ENCODE peak calls at places on chromosomes 3 and 15, in nine cellular contexts. One of them, this sample, is unnamed.

GRCh38 chr3:43879166-43879565 is 188.4 kb downstream of the ABHD5 start:
- DNase-seq in stimulated activated CD4-positive, alpha-beta T cell treated with anti-CD3 and anti-CD28 coated beads, Interleukin-4, amount 100 ng/mL, for 24 hours: no peak
- DNase-seq in NT2/D1: peak
- DNase-seq in stomach: peak
- DNase-seq in NCI-H524: peak
- DNase-seq in mesenchymal stem cell: no peak
- DNase-seq in AG08395: no peak
- DNase-seq in DMS153: peak
- DNase-seq in fibroblast of villous mesenchyme: no peak
- DNase-seq in this sample: no peak

GRCh38 chr3:127734754-127735473 is 62.2 kb downstream of the ABTB1 start:
- DNase-seq in stimulated activated CD4-positive, alpha-beta T cell treated with anti-CD3 and anti-CD28 coated beads, Interleukin-4, amount 100 ng/mL, for 24 hours: no peak
- DNase-seq in NT2/D1: peak
- DNase-seq in stomach: no peak
- DNase-seq in NCI-H524: no peak
- DNase-seq in mesenchymal stem cell: peak
- DNase-seq in AG08395: peak
- DNase-seq in DMS153: no peak
- DNase-seq in fibroblast of villous mesenchyme: peak
- DNase-seq in this sample: no peak

GRCh38 chr15:75195766-75196241 is 5.9 kb upstream of the C15orf39 start:
- DNase-seq in stimulated activated CD4-positive, alpha-beta T cell treated with anti-CD3 and anti-CD28 coated beads, Interleukin-4, amount 100 ng/mL, for 24 hours: no peak
- DNase-seq in NT2/D1: no peak
- DNase-seq in stomach: no peak
- DNase-seq in NCI-H524: peak
- DNase-seq in mesenchymal stem cell: no peak
- DNase-seq in AG08395: no peak
- DNase-seq in DMS153: no peak
- DNase-seq in fibroblast of villous mesenchyme: peak
- DNase-seq in this sample: no peak

GRCh38 chr3:29583861-29584260 is 303.0 kb downstream of the RBMS3 start:
- DNase-seq in stimulated activated CD4-positive, alpha-beta T cell treated with anti-CD3 and anti-CD28 coated beads, Interleukin-4, amount 100 ng/mL, for 24 hours: no peak
- DNase-seq in NT2/D1: no peak
- DNase-seq in stomach: no peak
- DNase-seq in NCI-H524: no peak
- DNase-seq in mesenchymal stem cell: peak
- DNase-seq in AG08395: no peak
- DNase-seq in DMS153: no peak
- DNase-seq in fibroblast of villous mesenchyme: peak
- DNase-seq in this sample: no peak

GRCh38 chr3:13197281-13197680 is 124.1 kb upstream of the IQSEC1 start:
- DNase-seq in stimulated activated CD4-positive, alpha-beta T cell treated with anti-CD3 and anti-CD28 coated beads, Interleukin-4, amount 100 ng/mL, for 24 hours: no peak
- DNase-seq in NT2/D1: no peak
- DNase-seq in stomach: no peak
- DNase-seq in NCI-H524: no peak
- DNase-seq in mesenchymal stem cell: no peak
- DNase-seq in AG08395: no peak
- DNase-seq in DMS153: no peak
- DNase-seq in fibroblast of villous mesenchyme: no peak
- DNase-seq in this sample: no peak

GRCh38 chr3:142962520-142963265 is 781 bp downstream of the PAQR9 start:
- DNase-seq in stimulated activated CD4-positive, alpha-beta T cell treated with anti-CD3 and anti-CD28 coated beads, Interleukin-4, amount 100 ng/mL, for 24 hours: no peak
- DNase-seq in NT2/D1: no peak
- DNase-seq in stomach: no peak
- DNase-seq in NCI-H524: peak
- DNase-seq in mesenchymal stem cell: no peak
- DNase-seq in AG08395: no peak
- DNase-seq in DMS153: no peak
- DNase-seq in fibroblast of villous mesenchyme: no peak
- DNase-seq in this sample: no peak

GRCh38 chr15:86115138-86115801 is 35.6 kb downstream of the AGBL1 start:
- DNase-seq in stimulated activated CD4-positive, alpha-beta T cell treated with anti-CD3 and anti-CD28 coated beads, Interleukin-4, amount 100 ng/mL, for 24 hours: no peak
- DNase-seq in NT2/D1: no peak
- DNase-seq in stomach: no peak
- DNase-seq in NCI-H524: no peak
- DNase-seq in mesenchymal stem cell: peak
- DNase-seq in AG08395: peak
- DNase-seq in DMS153: no peak
- DNase-seq in fibroblast of villous mesenchyme: no peak
- DNase-seq in this sample: no peak

GRCh38 chr3:156459434-156459833 is 95.5 kb downstream of the SSR3 start:
- DNase-seq in stimulated activated CD4-positive, alpha-beta T cell treated with anti-CD3 and anti-CD28 coated beads, Interleukin-4, amount 100 ng/mL, for 24 hours: no peak
- DNase-seq in NT2/D1: no peak
- DNase-seq in stomach: no peak
- DNase-seq in NCI-H524: no peak
- DNase-seq in mesenchymal stem cell: no peak
- DNase-seq in AG08395: no peak
- DNase-seq in DMS153: no peak
- DNase-seq in fibroblast of villous mesenchyme: no peak
- DNase-seq in this sample: no peak

GRCh38 chr3:160973067-160973466 is 132.1 kb downstream of the B3GALNT1 start:
- DNase-seq in stimulated activated CD4-positive, alpha-beta T cell treated with anti-CD3 and anti-CD28 coated beads, Interleukin-4, amount 100 ng/mL, for 24 hours: no peak
- DNase-seq in NT2/D1: no peak
- DNase-seq in stomach: no peak
- DNase-seq in NCI-H524: no peak
- DNase-seq in mesenchymal stem cell: no peak
- DNase-seq in AG08395: no peak
- DNase-seq in DMS153: peak
- DNase-seq in fibroblast of villous mesenchyme: no peak
- DNase-seq in this sample: no peak

GRCh38 chr3:13120246-13120927 is 47.2 kb upstream of the IQSEC1 start:
- DNase-seq in stimulated activated CD4-positive, alpha-beta T cell treated with anti-CD3 and anti-CD28 coated beads, Interleukin-4, amount 100 ng/mL, for 24 hours: no peak
- DNase-seq in NT2/D1: no peak
- DNase-seq in stomach: no peak
- DNase-seq in NCI-H524: no peak
- DNase-seq in mesenchymal stem cell: no peak
- DNase-seq in AG08395: no peak
- DNase-seq in DMS153: no peak
- DNase-seq in fibroblast of villous mesenchyme: no peak
- DNase-seq in this sample: no peak

GRCh38 chr3:129587061-129587460 is 19.4 kb downstream of the PLXND1 start:
- DNase-seq in stimulated activated CD4-positive, alpha-beta T cell treated with anti-CD3 and anti-CD28 coated beads, Interleukin-4, amount 100 ng/mL, for 24 hours: no peak
- DNase-seq in NT2/D1: no peak
- DNase-seq in stomach: no peak
- DNase-seq in NCI-H524: no peak
- DNase-seq in mesenchymal stem cell: no peak
- DNase-seq in AG08395: peak
- DNase-seq in DMS153: no peak
- DNase-seq in fibroblast of villous mesenchyme: peak
- DNase-seq in this sample: no peak

GRCh38 chr3:113769551-113769950 is 22.7 kb downstream of the ATP6V1A start:
- DNase-seq in stimulated activated CD4-positive, alpha-beta T cell treated with anti-CD3 and anti-CD28 coated beads, Interleukin-4, amount 100 ng/mL, for 24 hours: no peak
- DNase-seq in NT2/D1: no peak
- DNase-seq in stomach: no peak
- DNase-seq in NCI-H524: no peak
- DNase-seq in mesenchymal stem cell: peak
- DNase-seq in AG08395: peak
- DNase-seq in DMS153: no peak
- DNase-seq in fibroblast of villous mesenchyme: peak
- DNase-seq in this sample: no peak

GRCh38 chr3:37511357-37511970 is 337.1 kb upstream of the LRRFIP2 start:
- DNase-seq in stimulated activated CD4-positive, alpha-beta T cell treated with anti-CD3 and anti-CD28 coated beads, Interleukin-4, amount 100 ng/mL, for 24 hours: no peak
- DNase-seq in NT2/D1: no peak
- DNase-seq in stomach: peak
- DNase-seq in NCI-H524: no peak
- DNase-seq in mesenchymal stem cell: no peak
- DNase-seq in AG08395: no peak
- DNase-seq in DMS153: no peak
- DNase-seq in fibroblast of villous mesenchyme: no peak
- DNase-seq in this sample: no peak

GRCh38 chr3:161851941-161852566 is 355.4 kb downstream of the OTOL1 start:
- DNase-seq in stimulated activated CD4-positive, alpha-beta T cell treated with anti-CD3 and anti-CD28 coated beads, Interleukin-4, amount 100 ng/mL, for 24 hours: no peak
- DNase-seq in NT2/D1: peak
- DNase-seq in stomach: peak
- DNase-seq in NCI-H524: peak
- DNase-seq in mesenchymal stem cell: peak
- DNase-seq in AG08395: peak
- DNase-seq in DMS153: peak
- DNase-seq in fibroblast of villous mesenchyme: peak
- DNase-seq in this sample: no peak

GRCh38 chr15:39976291-39977274 is 42.7 kb downstream of the EIF2AK4 start:
- DNase-seq in stimulated activated CD4-positive, alpha-beta T cell treated with anti-CD3 and anti-CD28 coated beads, Interleukin-4, amount 100 ng/mL, for 24 hours: no peak
- DNase-seq in NT2/D1: peak
- DNase-seq in stomach: peak
- DNase-seq in NCI-H524: no peak
- DNase-seq in mesenchymal stem cell: no peak
- DNase-seq in AG08395: peak
- DNase-seq in DMS153: no peak
- DNase-seq in fibroblast of villous mesenchyme: peak
- DNase-seq in this sample: no peak

GRCh38 chr3:133505813-133506212 is 67.7 kb upstream of the CDV3 start:
- DNase-seq in stimulated activated CD4-positive, alpha-beta T cell treated with anti-CD3 and anti-CD28 coated beads, Interleukin-4, amount 100 ng/mL, for 24 hours: no peak
- DNase-seq in NT2/D1: no peak
- DNase-seq in stomach: no peak
- DNase-seq in NCI-H524: no peak
- DNase-seq in mesenchymal stem cell: no peak
- DNase-seq in AG08395: no peak
- DNase-seq in DMS153: no peak
- DNase-seq in fibroblast of villous mesenchyme: no peak
- DNase-seq in this sample: no peak

GRCh38 chr3:31755911-31756658 is 223.4 kb downstream of the STT3B start:
- DNase-seq in stimulated activated CD4-positive, alpha-beta T cell treated with anti-CD3 and anti-CD28 coated beads, Interleukin-4, amount 100 ng/mL, for 24 hours: peak
- DNase-seq in NT2/D1: no peak
- DNase-seq in stomach: no peak
- DNase-seq in NCI-H524: no peak
- DNase-seq in mesenchymal stem cell: no peak
- DNase-seq in AG08395: no peak
- DNase-seq in DMS153: no peak
- DNase-seq in fibroblast of villous mesenchyme: no peak
- DNase-seq in this sample: no peak